ENCODE peak calls at places on chromosome 13, in seven cellular contexts. W, H, L, S, Q, V and F are unnamed samples.

GRCh38 chr13:113065406-113066141 is 40.0 kb upstream of the F7 start:
- DNase-seq in H (no peak), Q (no peak), V (peak; percentile 18), L (no peak), S (no peak), W (no peak), F (no peak)

GRCh38 chr13:41159174-41159573 is 26.6 kb upstream of the KBTBD6 start:
- DNase-seq in Q (no peak), W (no peak), L (no peak), S (no peak), H (no peak), V (no peak), F (no peak)

GRCh38 chr13:98478134-98479129 is 98.5 kb downstream of the STK24 start:
- DNase-seq in H (no peak), Q (no peak), L (no peak), V (peak; percentile 30), S (no peak), W (no peak), F (peak; percentile 91)

GRCh38 chr13:21100211-21100610 is 38.8 kb upstream of the LATS2 start:
- DNase-seq in S (no peak), W (no peak), Q (no peak), L (no peak), V (no peak), H (no peak), F (no peak)

GRCh38 chr13:33139186-33139585 is 123.0 kb downstream of the KL start:
- DNase-seq in L (no peak), S (no peak), W (no peak), H (no peak), V (no peak), Q (no peak), F (peak; percentile 58)

GRCh38 chr13:112722433-112723250 is 32.8 kb downstream of the ATP11A start:
- DNase-seq in Q (no peak), V (peak; percentile 75), S (no peak), L (no peak), H (no peak), W (no peak), F (peak; percentile 91)

GRCh38 chr13:110388141-110388943 is 81.3 kb downstream of the COL4A2 start:
- DNase-seq in H (no peak), S (no peak), W (no peak), V (peak; percentile 92), Q (no peak), L (no peak), F (peak; percentile 44)

GRCh38 chr13:106530907-106531520 is 4.4 kb downstream of the EFNB2 start:
- DNase-seq in L (no peak), V (peak; percentile 44), S (no peak), Q (no peak), W (no peak), H (no peak), F (peak; percentile 60)

GRCh38 chr13:58893396-58893795 is 1261.9 kb downstream of the PCDH17 start:
- DNase-seq in H (no peak), L (no peak), V (peak; percentile 4), W (no peak), Q (no peak), S (no peak), F (peak; percentile 60)

GRCh38 chr13:28707629-28708427 is 10.9 kb downstream of the SLC46A3 start:
- DNase-seq in Q (no peak), W (no peak), V (peak; percentile 88), L (peak; percentile 62), H (no peak), S (no peak), F (peak; percentile 16)

GRCh38 chr13:50691176-50691681 is 152.3 kb downstream of the DLEU7 start:
- DNase-seq in H (no peak), L (no peak), W (no peak), S (no peak), V (peak; percentile 35), Q (no peak), F (peak; percentile 14)